ENCODE peak calls at places on chromosome 15, in nine cellular contexts. One of them, this sample, is unnamed.

GRCh38 chr15:48046813-48047483 is 73.8 kb upstream of the SLC24A5 start:
- DNase-seq in GM23248: no peak
- DNase-seq in neural progenitor cell: peak
- DNase-seq in HCT116: no peak
- DNase-seq in GM23338: peak
- DNase-seq in SK-N-SH: no peak
- DNase-seq in hepatocyte: no peak
- DNase-seq in MM.1S: no peak
- DNase-seq in OCI-LY7: no peak
- DNase-seq in this sample: no peak

GRCh38 chr15:62779041-62779810 is 263.3 kb upstream of the TPM1 start:
- DNase-seq in GM23248: peak
- DNase-seq in hepatocyte: no peak
- DNase-seq in SK-N-SH: no peak
- DNase-seq in neural progenitor cell: no peak
- DNase-seq in MM.1S: no peak
- DNase-seq in HCT116: no peak
- DNase-seq in OCI-LY7: no peak
- DNase-seq in GM23338: no peak
- DNase-seq in this sample: peak

GRCh38 chr15:58980351-58980939 is 7.0 kb upstream of the RNF111 start:
- DNase-seq in SK-N-SH: peak
- DNase-seq in hepatocyte: peak
- DNase-seq in OCI-LY7: peak
- DNase-seq in HCT116: peak
- DNase-seq in GM23248: peak
- DNase-seq in neural progenitor cell: peak
- DNase-seq in MM.1S: peak
- DNase-seq in GM23338: peak
- DNase-seq in this sample: peak

GRCh38 chr15:81097893-81098280 is 36.2 kb upstream of the CFAP161 start:
- DNase-seq in hepatocyte: no peak
- DNase-seq in GM23338: no peak
- DNase-seq in GM23248: peak
- DNase-seq in OCI-LY7: no peak
- DNase-seq in MM.1S: no peak
- DNase-seq in SK-N-SH: no peak
- DNase-seq in HCT116: no peak
- DNase-seq in neural progenitor cell: no peak
- DNase-seq in this sample: peak

GRCh38 chr15:76185716-76186115 is 125.6 kb downstream of the ETFA start:
- DNase-seq in neural progenitor cell: peak
- DNase-seq in GM23338: peak
- DNase-seq in OCI-LY7: peak
- DNase-seq in hepatocyte: peak
- DNase-seq in HCT116: peak
- DNase-seq in GM23248: peak
- DNase-seq in SK-N-SH: no peak
- DNase-seq in MM.1S: peak
- DNase-seq in this sample: peak

GRCh38 chr15:22866066-22866465 is 27.6 kb downstream of the NIPA2 start:
- DNase-seq in GM23338: no peak
- DNase-seq in GM23248: no peak
- DNase-seq in hepatocyte: no peak
- DNase-seq in SK-N-SH: no peak
- DNase-seq in OCI-LY7: no peak
- DNase-seq in HCT116: no peak
- DNase-seq in MM.1S: no peak
- DNase-seq in neural progenitor cell: no peak
- DNase-seq in this sample: peak

GRCh38 chr15:45187894-45188830 is at the start of gene SHF:
- DNase-seq in neural progenitor cell: peak
- DNase-seq in HCT116: no peak
- DNase-seq in GM23248: peak
- DNase-seq in OCI-LY7: peak
- DNase-seq in hepatocyte: peak
- DNase-seq in SK-N-SH: peak
- DNase-seq in GM23338: peak
- DNase-seq in MM.1S: no peak
- DNase-seq in this sample: no peak

GRCh38 chr15:44620081-44620480 is 43.4 kb downstream of the SPG11 start:
- DNase-seq in GM23248: no peak
- DNase-seq in hepatocyte: no peak
- DNase-seq in GM23338: no peak
- DNase-seq in MM.1S: no peak
- DNase-seq in neural progenitor cell: no peak
- DNase-seq in OCI-LY7: no peak
- DNase-seq in HCT116: no peak
- DNase-seq in SK-N-SH: no peak
- DNase-seq in this sample: no peak

GRCh38 chr15:94324835-94325767 is 93.7 kb downstream of the MCTP2 start:
- DNase-seq in OCI-LY7: no peak
- DNase-seq in HCT116: no peak
- DNase-seq in GM23338: no peak
- DNase-seq in MM.1S: no peak
- DNase-seq in GM23248: no peak
- DNase-seq in neural progenitor cell: no peak
- DNase-seq in hepatocyte: no peak
- DNase-seq in SK-N-SH: no peak
- DNase-seq in this sample: no peak

GRCh38 chr15:20645956-20646355 is 104.4 kb upstream of the GOLGA6L6 start:
- DNase-seq in MM.1S: peak
- DNase-seq in GM23248: peak
- DNase-seq in GM23338: no peak
- DNase-seq in hepatocyte: no peak
- DNase-seq in SK-N-SH: no peak
- DNase-seq in OCI-LY7: no peak
- DNase-seq in neural progenitor cell: no peak
- DNase-seq in HCT116: no peak
- DNase-seq in this sample: no peak

GRCh38 chr15:47726399-47726823 is 9.1 kb downstream of the SEMA6D start:
- DNase-seq in OCI-LY7: no peak
- DNase-seq in GM23338: no peak
- DNase-seq in HCT116: no peak
- DNase-seq in neural progenitor cell: no peak
- DNase-seq in GM23248: no peak
- DNase-seq in SK-N-SH: no peak
- DNase-seq in hepatocyte: no peak
- DNase-seq in MM.1S: no peak
- DNase-seq in this sample: no peak

GRCh38 chr15:82197734-82198594 is 64.6 kb downstream of the EFL1 start:
- DNase-seq in GM23248: peak
- DNase-seq in hepatocyte: peak
- DNase-seq in HCT116: peak
- DNase-seq in neural progenitor cell: peak
- DNase-seq in MM.1S: peak
- DNase-seq in OCI-LY7: peak
- DNase-seq in SK-N-SH: peak
- DNase-seq in GM23338: peak
- DNase-seq in this sample: peak

GRCh38 chr15:70853855-70854668 is at the start of gene LARP6:
- DNase-seq in MM.1S: peak
- DNase-seq in hepatocyte: peak
- DNase-seq in neural progenitor cell: peak
- DNase-seq in OCI-LY7: no peak
- DNase-seq in SK-N-SH: peak
- DNase-seq in GM23248: peak
- DNase-seq in HCT116: no peak
- DNase-seq in GM23338: peak
- DNase-seq in this sample: peak

GRCh38 chr15:100663066-100663465 is 60.7 kb downstream of the ASB7 start:
- DNase-seq in hepatocyte: no peak
- DNase-seq in SK-N-SH: peak
- DNase-seq in MM.1S: no peak
- DNase-seq in OCI-LY7: no peak
- DNase-seq in neural progenitor cell: peak
- DNase-seq in HCT116: peak
- DNase-seq in GM23248: peak
- DNase-seq in GM23338: peak
- DNase-seq in this sample: peak
- TF ChIP-seq EZH2phosphoT487 in hepatocyte: no peak
- TF ChIP-seq EZH2phosphoT487 in SK-N-SH: no peak
- TF ChIP-seq EZH2phosphoT487 in MM.1S: no peak
- TF ChIP-seq EZH2phosphoT487 in OCI-LY7: no peak
- TF ChIP-seq EZH2phosphoT487 in neural progenitor cell: no peak
- TF ChIP-seq EZH2phosphoT487 in HCT116: no peak
- TF ChIP-seq EZH2phosphoT487 in GM23248: no peak
- TF ChIP-seq EZH2phosphoT487 in GM23338: no peak
- TF ChIP-seq EZH2phosphoT487 in this sample: no peak

GRCh38 chr15:69359724-69360123 is 54.4 kb upstream of the KIF23 start:
- DNase-seq in hepatocyte: no peak
- DNase-seq in neural progenitor cell: no peak
- DNase-seq in SK-N-SH: no peak
- DNase-seq in MM.1S: no peak
- DNase-seq in GM23338: no peak
- DNase-seq in OCI-LY7: no peak
- DNase-seq in HCT116: no peak
- DNase-seq in GM23248: peak
- DNase-seq in this sample: no peak

GRCh38 chr15:69358850-69359249 is 55.3 kb upstream of the KIF23 start:
- DNase-seq in MM.1S: no peak
- DNase-seq in GM23338: no peak
- DNase-seq in OCI-LY7: no peak
- DNase-seq in HCT116: no peak
- DNase-seq in hepatocyte: no peak
- DNase-seq in SK-N-SH: no peak
- DNase-seq in GM23248: no peak
- DNase-seq in neural progenitor cell: no peak
- DNase-seq in this sample: no peak

DNA sequence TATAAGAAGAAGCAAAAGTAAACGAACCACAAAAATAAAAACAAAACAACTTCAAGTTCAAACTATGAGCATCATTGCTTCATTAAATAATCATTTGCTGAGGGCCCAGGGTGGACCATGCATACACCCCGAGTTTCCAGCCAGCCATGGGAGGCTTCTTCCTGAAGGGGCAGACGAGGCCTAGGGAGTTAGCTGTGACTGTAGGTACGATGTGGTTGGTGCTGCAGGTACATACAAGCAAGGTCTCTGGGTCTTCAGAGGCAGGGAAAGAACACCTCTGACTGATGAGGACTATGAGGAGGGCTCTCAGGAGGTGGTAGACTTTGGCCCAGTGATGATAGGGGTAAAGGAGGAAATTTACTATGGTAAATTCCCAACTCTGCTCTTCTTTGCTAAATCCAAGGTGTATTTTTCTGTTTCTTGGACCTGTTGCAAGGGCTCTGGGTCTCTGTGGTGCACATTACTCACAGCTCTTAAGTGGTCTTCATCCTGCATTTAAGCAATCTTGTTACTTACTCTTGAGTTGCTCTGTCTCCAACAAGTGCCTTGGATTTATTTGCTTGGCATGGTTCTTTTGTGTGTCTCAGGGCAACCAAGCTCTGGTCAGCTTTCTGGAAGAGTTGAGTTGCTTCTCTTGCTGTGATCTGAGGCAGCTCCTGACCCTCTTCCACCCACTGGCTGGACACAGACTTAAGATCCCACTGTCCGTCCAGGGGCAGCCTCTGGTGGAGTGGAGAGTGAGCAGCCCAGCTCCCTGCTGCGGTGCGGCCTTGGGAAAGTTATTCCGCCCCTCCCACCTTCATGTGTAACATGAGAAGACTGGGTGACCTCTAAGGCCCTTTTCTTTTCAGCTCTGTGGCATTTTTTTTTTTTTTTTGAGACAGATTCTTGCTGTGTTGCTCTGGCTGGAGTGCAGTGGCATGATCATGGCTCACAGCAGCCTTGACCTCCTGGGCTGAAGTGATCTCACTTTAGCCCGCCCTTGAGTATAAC is 56.1 kb upstream of the KIF23 start:
- DNase-seq in MM.1S: no peak
- DNase-seq in OCI-LY7: no peak
- DNase-seq in GM23338: peak
- DNase-seq in hepatocyte: peak
- DNase-seq in neural progenitor cell: peak
- DNase-seq in SK-N-SH: no peak
- DNase-seq in GM23248: peak
- DNase-seq in HCT116: peak
- DNase-seq in this sample: no peak
- TF ChIP-seq EZH2phosphoT487 in MM.1S: no peak
- TF ChIP-seq EZH2phosphoT487 in OCI-LY7: no peak
- TF ChIP-seq EZH2phosphoT487 in GM23338: no peak
- TF ChIP-seq EZH2phosphoT487 in hepatocyte: no peak
- TF ChIP-seq EZH2phosphoT487 in neural progenitor cell: no peak
- TF ChIP-seq EZH2phosphoT487 in SK-N-SH: no peak
- TF ChIP-seq EZH2phosphoT487 in GM23248: no peak
- TF ChIP-seq EZH2phosphoT487 in HCT116: no peak
- TF ChIP-seq EZH2phosphoT487 in this sample: no peak

GRCh38 chr15:60074181-60074885 is 70.2 kb downstream of the FOXB1 start:
- DNase-seq in MM.1S: no peak
- DNase-seq in neural progenitor cell: no peak
- DNase-seq in HCT116: no peak
- DNase-seq in hepatocyte: peak
- DNase-seq in GM23338: no peak
- DNase-seq in GM23248: peak
- DNase-seq in OCI-LY7: no peak
- DNase-seq in SK-N-SH: no peak
- DNase-seq in this sample: peak

GRCh38 chr15:60065951-60066350 is 61.8 kb downstream of the FOXB1 start:
- DNase-seq in hepatocyte: no peak
- DNase-seq in MM.1S: no peak
- DNase-seq in neural progenitor cell: no peak
- DNase-seq in GM23338: no peak
- DNase-seq in GM23248: no peak
- DNase-seq in SK-N-SH: no peak
- DNase-seq in OCI-LY7: no peak
- DNase-seq in HCT116: no peak
- DNase-seq in this sample: no peak

GRCh38 chr15:60073441-60073840 is 69.3 kb downstream of the FOXB1 start:
- DNase-seq in GM23248: no peak
- DNase-seq in OCI-LY7: no peak
- DNase-seq in neural progenitor cell: no peak
- DNase-seq in HCT116: no peak
- DNase-seq in MM.1S: no peak
- DNase-seq in GM23338: no peak
- DNase-seq in hepatocyte: no peak
- DNase-seq in SK-N-SH: no peak
- DNase-seq in this sample: no peak

GRCh38 chr15:60076055-60076454 is 71.9 kb downstream of the FOXB1 start:
- DNase-seq in hepatocyte: no peak
- DNase-seq in MM.1S: no peak
- DNase-seq in OCI-LY7: no peak
- DNase-seq in GM23248: no peak
- DNase-seq in SK-N-SH: no peak
- DNase-seq in GM23338: no peak
- DNase-seq in HCT116: no peak
- DNase-seq in neural progenitor cell: no peak
- DNase-seq in this sample: no peak

GRCh38 chr15:60070838-60071493 is 66.9 kb downstream of the FOXB1 start:
- DNase-seq in hepatocyte: no peak
- DNase-seq in GM23338: no peak
- DNase-seq in OCI-LY7: no peak
- DNase-seq in SK-N-SH: no peak
- DNase-seq in neural progenitor cell: no peak
- DNase-seq in HCT116: no peak
- DNase-seq in MM.1S: no peak
- DNase-seq in GM23248: peak
- DNase-seq in this sample: peak
- TF ChIP-seq EZH2phosphoT487 in hepatocyte: no peak
- TF ChIP-seq EZH2phosphoT487 in GM23338: no peak
- TF ChIP-seq EZH2phosphoT487 in OCI-LY7: no peak
- TF ChIP-seq EZH2phosphoT487 in SK-N-SH: no peak
- TF ChIP-seq EZH2phosphoT487 in neural progenitor cell: no peak
- TF ChIP-seq EZH2phosphoT487 in HCT116: no peak
- TF ChIP-seq EZH2phosphoT487 in MM.1S: no peak
- TF ChIP-seq EZH2phosphoT487 in GM23248: no peak
- TF ChIP-seq EZH2phosphoT487 in this sample: no peak

GRCh38 chr15:24772709-24773373 is 97.3 kb downstream of the NPAP1 start:
- DNase-seq in hepatocyte: peak
- DNase-seq in HCT116: no peak
- DNase-seq in GM23248: peak
- DNase-seq in GM23338: peak
- DNase-seq in neural progenitor cell: peak
- DNase-seq in SK-N-SH: peak
- DNase-seq in OCI-LY7: no peak
- DNase-seq in MM.1S: no peak
- DNase-seq in this sample: peak
- TF ChIP-seq EZH2phosphoT487 in hepatocyte: no peak
- TF ChIP-seq EZH2phosphoT487 in HCT116: no peak
- TF ChIP-seq EZH2phosphoT487 in GM23248: no peak
- TF ChIP-seq EZH2phosphoT487 in GM23338: no peak
- TF ChIP-seq EZH2phosphoT487 in neural progenitor cell: no peak
- TF ChIP-seq EZH2phosphoT487 in SK-N-SH: no peak
- TF ChIP-seq EZH2phosphoT487 in OCI-LY7: no peak
- TF ChIP-seq EZH2phosphoT487 in MM.1S: no peak
- TF ChIP-seq EZH2phosphoT487 in this sample: no peak

This sample was measured in PC-3.